ENCODE peak calls at places on chromosomes 16 and 17, in six cellular contexts. One of them, this sample, is unnamed.

GRCh38 chr16:86252596-86252995 is 257.7 kb upstream of the FOXF1 start:
- DNase-seq in neuronal stem cell: peak; percentile 48
- DNase-seq in substantia nigra: no peak
- DNase-seq in AG08396: peak; percentile 22
- DNase-seq in NCI-H82: peak; percentile 72
- DNase-seq in midbrain: no peak
- DNase-seq in this sample: no peak

GRCh38 chr17:48211787-48212186 is 104.2 kb downstream of the SNX11 start:
- DNase-seq in neuronal stem cell: no peak
- DNase-seq in substantia nigra: no peak
- DNase-seq in AG08396: no peak
- DNase-seq in NCI-H82: no peak
- DNase-seq in midbrain: no peak
- DNase-seq in this sample: no peak

GRCh38 chr17:81832608-81833159 is 407 bp downstream of the MCRIP1 start:
- DNase-seq in neuronal stem cell: no peak
- DNase-seq in substantia nigra: peak; percentile 24
- DNase-seq in AG08396: peak; percentile 59
- DNase-seq in NCI-H82: peak; percentile 62
- DNase-seq in midbrain: no peak
- DNase-seq in this sample: no peak

GRCh38 chr16:68972008-68972407 is 128.7 kb downstream of the TANGO6 start:
- DNase-seq in neuronal stem cell: no peak
- DNase-seq in substantia nigra: no peak
- DNase-seq in AG08396: no peak
- DNase-seq in NCI-H82: no peak
- DNase-seq in midbrain: no peak
- DNase-seq in this sample: no peak

GRCh38 chr16:80899804-80900592 is 95.6 kb upstream of the CDYL2 start:
- DNase-seq in neuronal stem cell: no peak
- DNase-seq in substantia nigra: peak; percentile 41
- DNase-seq in AG08396: peak; percentile 82
- DNase-seq in NCI-H82: no peak
- DNase-seq in midbrain: peak; percentile 51
- DNase-seq in this sample: peak; percentile 32

GRCh38 chr16:66369055-66369592 is 2.6 kb downstream of the CDH5 start:
- DNase-seq in neuronal stem cell: no peak
- DNase-seq in substantia nigra: no peak
- DNase-seq in AG08396: no peak
- DNase-seq in NCI-H82: no peak
- DNase-seq in midbrain: no peak
- DNase-seq in this sample: no peak

GRCh38 chr17:73681946-73682345 is 37.7 kb upstream of the SDK2 start:
- DNase-seq in neuronal stem cell: no peak
- DNase-seq in substantia nigra: no peak
- DNase-seq in AG08396: no peak
- DNase-seq in NCI-H82: no peak
- DNase-seq in midbrain: no peak
- DNase-seq in this sample: no peak

GRCh38 chr17:13311301-13311700 is 290.4 kb downstream of the HS3ST3A1 start:
- DNase-seq in neuronal stem cell: no peak
- DNase-seq in substantia nigra: no peak
- DNase-seq in AG08396: peak; percentile 30
- DNase-seq in NCI-H82: no peak
- DNase-seq in midbrain: no peak
- DNase-seq in this sample: no peak

This sample was measured in COLO829.